ENCODE peak calls at places on chromosomes 16 and 17, in nine cellular contexts. One of them, this sample, is unnamed.

GRCh38 chr17:57579245-57579644 is 165.9 kb downstream of the CCDC182 start:
- DNase-seq in mammary epithelial cell: no peak
- DNase-seq in cardiac muscle cell: no peak
- DNase-seq in fibroblast of lung: no peak
- DNase-seq in left ventricle myocardium inferior: no peak
- DNase-seq in RWPE2: no peak
- DNase-seq in heart left ventricle: no peak
- DNase-seq in HCT116: no peak
- DNase-seq in sigmoid colon: no peak
- DNase-seq in this sample: no peak

GRCh38 chr17:51298508-51299371 is 38.4 kb downstream of the UTP18 start:
- DNase-seq in left ventricle myocardium inferior: no peak
- DNase-seq in cardiac muscle cell: peak; percentile 61
- DNase-seq in RWPE2: no peak
- DNase-seq in mammary epithelial cell: peak; percentile 16
- DNase-seq in fibroblast of lung: peak; percentile 63
- DNase-seq in heart left ventricle: no peak
- DNase-seq in sigmoid colon: no peak
- DNase-seq in HCT116: peak; percentile 51
- DNase-seq in this sample: no peak

GRCh38 chr17:58402047-58402446 is 15.3 kb downstream of the RNF43 start:
- DNase-seq in HCT116: peak; percentile 85
- DNase-seq in fibroblast of lung: no peak
- DNase-seq in heart left ventricle: no peak
- DNase-seq in left ventricle myocardium inferior: no peak
- DNase-seq in cardiac muscle cell: no peak
- DNase-seq in mammary epithelial cell: peak; percentile 72
- DNase-seq in RWPE2: no peak
- DNase-seq in sigmoid colon: no peak
- DNase-seq in this sample: no peak

GRCh38 chr17:1231456-1231855 is 38.8 kb upstream of the BHLHA9 start:
- DNase-seq in cardiac muscle cell: no peak
- DNase-seq in heart left ventricle: peak; percentile 32
- DNase-seq in sigmoid colon: peak; percentile 78
- DNase-seq in mammary epithelial cell: peak; percentile 15
- DNase-seq in RWPE2: no peak
- DNase-seq in HCT116: no peak
- DNase-seq in left ventricle myocardium inferior: peak; percentile 53
- DNase-seq in fibroblast of lung: no peak
- DNase-seq in this sample: peak; percentile 82

GRCh38 chr16:55471448-55472097 is 7.4 kb upstream of the MMP2 start:
- DNase-seq in fibroblast of lung: peak; percentile 85
- DNase-seq in mammary epithelial cell: peak; percentile 77
- DNase-seq in heart left ventricle: no peak
- DNase-seq in sigmoid colon: no peak
- DNase-seq in RWPE2: no peak
- DNase-seq in HCT116: peak; percentile 13
- DNase-seq in cardiac muscle cell: no peak
- DNase-seq in left ventricle myocardium inferior: no peak
- DNase-seq in this sample: no peak

GRCh38 chr17:78676415-78677302 is 99.5 kb upstream of the DNAH17 start:
- DNase-seq in mammary epithelial cell: no peak
- DNase-seq in HCT116: no peak
- DNase-seq in RWPE2: no peak
- DNase-seq in sigmoid colon: no peak
- DNase-seq in cardiac muscle cell: no peak
- DNase-seq in heart left ventricle: no peak
- DNase-seq in fibroblast of lung: no peak
- DNase-seq in left ventricle myocardium inferior: no peak
- DNase-seq in this sample: no peak

GRCh38 chr16:78284957-78285434 is 185.5 kb downstream of the WWOX start:
- DNase-seq in RWPE2: no peak
- DNase-seq in fibroblast of lung: peak; percentile 29
- DNase-seq in left ventricle myocardium inferior: no peak
- DNase-seq in cardiac muscle cell: no peak
- DNase-seq in heart left ventricle: no peak
- DNase-seq in mammary epithelial cell: no peak
- DNase-seq in sigmoid colon: no peak
- DNase-seq in HCT116: no peak
- DNase-seq in this sample: no peak

GRCh38 chr17:28908640-28909098 is 5.8 kb upstream of the DHRS13 start:
- DNase-seq in cardiac muscle cell: no peak
- DNase-seq in mammary epithelial cell: peak; percentile 63
- DNase-seq in RWPE2: no peak
- DNase-seq in fibroblast of lung: peak; percentile 88
- DNase-seq in heart left ventricle: peak; percentile 48
- DNase-seq in HCT116: no peak
- DNase-seq in sigmoid colon: peak; percentile 87
- DNase-seq in left ventricle myocardium inferior: no peak
- DNase-seq in this sample: no peak

GRCh38 chr17:3965123-3965800 is 1.0 kb upstream of the ATP2A3 start:
- DNase-seq in heart left ventricle: peak; percentile 69
- DNase-seq in cardiac muscle cell: peak; percentile 72
- DNase-seq in fibroblast of lung: peak; percentile 36
- DNase-seq in HCT116: peak; percentile 22
- DNase-seq in RWPE2: no peak
- DNase-seq in sigmoid colon: no peak
- DNase-seq in mammary epithelial cell: peak; percentile 21
- DNase-seq in left ventricle myocardium inferior: peak; percentile 59
- DNase-seq in this sample: peak; percentile 84

GRCh38 chr17:8740486-8740885 is 4.2 kb downstream of the CCDC42 start:
- DNase-seq in heart left ventricle: no peak
- DNase-seq in left ventricle myocardium inferior: no peak
- DNase-seq in HCT116: no peak
- DNase-seq in mammary epithelial cell: no peak
- DNase-seq in RWPE2: no peak
- DNase-seq in cardiac muscle cell: peak; percentile 17
- DNase-seq in sigmoid colon: no peak
- DNase-seq in fibroblast of lung: no peak
- DNase-seq in this sample: no peak

GRCh38 chr17:46870116-46870803 is 18.9 kb downstream of the WNT9B start:
- DNase-seq in sigmoid colon: no peak
- DNase-seq in cardiac muscle cell: no peak
- DNase-seq in mammary epithelial cell: no peak
- DNase-seq in HCT116: no peak
- DNase-seq in left ventricle myocardium inferior: no peak
- DNase-seq in fibroblast of lung: no peak
- DNase-seq in heart left ventricle: no peak
- DNase-seq in RWPE2: no peak
- DNase-seq in this sample: no peak

GRCh38 chr17:60079401-60079861 is 710 bp upstream of the HEATR6 start:
- DNase-seq in fibroblast of lung: peak; percentile 62
- DNase-seq in mammary epithelial cell: peak; percentile 46
- DNase-seq in HCT116: no peak
- DNase-seq in heart left ventricle: no peak
- DNase-seq in RWPE2: no peak
- DNase-seq in sigmoid colon: no peak
- DNase-seq in left ventricle myocardium inferior: no peak
- DNase-seq in cardiac muscle cell: peak; percentile 2
- DNase-seq in this sample: no peak

GRCh38 chr17:7114875-7115614 is 423 bp upstream of the ASGR2 start:
- DNase-seq in sigmoid colon: no peak
- DNase-seq in cardiac muscle cell: no peak
- DNase-seq in left ventricle myocardium inferior: no peak
- DNase-seq in RWPE2: no peak
- DNase-seq in HCT116: no peak
- DNase-seq in fibroblast of lung: no peak
- DNase-seq in mammary epithelial cell: no peak
- DNase-seq in heart left ventricle: no peak
- DNase-seq in this sample: no peak

GRCh38 chr16:21301895-21302291 is 23.8 kb upstream of the CRYM start:
- DNase-seq in HCT116: no peak
- DNase-seq in mammary epithelial cell: no peak
- DNase-seq in fibroblast of lung: peak; percentile 28
- DNase-seq in cardiac muscle cell: no peak
- DNase-seq in RWPE2: no peak
- DNase-seq in left ventricle myocardium inferior: no peak
- DNase-seq in sigmoid colon: no peak
- DNase-seq in heart left ventricle: no peak
- DNase-seq in this sample: no peak

GRCh38 chr17:80904036-80904435 is 87.6 kb upstream of the CHMP6 start:
- DNase-seq in mammary epithelial cell: no peak
- DNase-seq in sigmoid colon: no peak
- DNase-seq in left ventricle myocardium inferior: no peak
- DNase-seq in HCT116: no peak
- DNase-seq in RWPE2: no peak
- DNase-seq in cardiac muscle cell: no peak
- DNase-seq in fibroblast of lung: no peak
- DNase-seq in heart left ventricle: no peak
- DNase-seq in this sample: no peak

GRCh38 chr17:5065227-5065744 is 13.0 kb upstream of the ZFP3 start:
- DNase-seq in heart left ventricle: no peak
- DNase-seq in left ventricle myocardium inferior: no peak
- DNase-seq in mammary epithelial cell: no peak
- DNase-seq in fibroblast of lung: no peak
- DNase-seq in RWPE2: no peak
- DNase-seq in sigmoid colon: no peak
- DNase-seq in cardiac muscle cell: no peak
- DNase-seq in HCT116: no peak
- DNase-seq in this sample: no peak

GRCh38 chr16:51637744-51638100 is 486.7 kb upstream of the SALL1 start:
- DNase-seq in sigmoid colon: no peak
- DNase-seq in mammary epithelial cell: peak; percentile 2
- DNase-seq in HCT116: no peak
- DNase-seq in cardiac muscle cell: no peak
- DNase-seq in heart left ventricle: no peak
- DNase-seq in RWPE2: no peak
- DNase-seq in left ventricle myocardium inferior: no peak
- DNase-seq in fibroblast of lung: no peak
- DNase-seq in this sample: no peak

GRCh38 chr17:46061435-46061834 is 62.4 kb downstream of the STH start:
- DNase-seq in left ventricle myocardium inferior: no peak
- DNase-seq in fibroblast of lung: peak; percentile 31
- DNase-seq in RWPE2: no peak
- DNase-seq in sigmoid colon: no peak
- DNase-seq in heart left ventricle: no peak
- DNase-seq in mammary epithelial cell: peak; percentile 17
- DNase-seq in HCT116: peak; percentile 23
- DNase-seq in cardiac muscle cell: no peak
- DNase-seq in this sample: no peak

GRCh38 chr16:999677-1000076 is 18.1 kb downstream of the SOX8 start:
- DNase-seq in mammary epithelial cell: no peak
- DNase-seq in RWPE2: no peak
- DNase-seq in HCT116: no peak
- DNase-seq in fibroblast of lung: no peak
- DNase-seq in sigmoid colon: no peak
- DNase-seq in cardiac muscle cell: no peak
- DNase-seq in left ventricle myocardium inferior: no peak
- DNase-seq in heart left ventricle: no peak
- DNase-seq in this sample: no peak
- H3K4me1 ChIP-seq in mammary epithelial cell: peaks cover 19% of the 10 kb centered on the region
- H3K4me1 ChIP-seq in RWPE2: peaks cover 9% of the 10 kb centered on the region
- H3K4me1 ChIP-seq in HCT116: peaks cover 46% of the 10 kb centered on the region
- H3K4me1 ChIP-seq in fibroblast of lung: no peaks in the 10 kb centered on the region
- H3K4me1 ChIP-seq in sigmoid colon: peaks cover 8% of the 10 kb centered on the region
- H3K4me1 ChIP-seq in cardiac muscle cell: no peaks in the 10 kb centered on the region
- H3K4me1 ChIP-seq in left ventricle myocardium inferior: peaks cover 9% of the 10 kb centered on the region
- H3K4me1 ChIP-seq in heart left ventricle: peaks cover 6% of the 10 kb centered on the region
- H3K4me1 ChIP-seq in this sample: no peaks in the 10 kb centered on the region

GRCh38 chr16:86120982-86121242 is 221.9 kb downstream of the IRF8 start:
- DNase-seq in heart left ventricle: no peak
- DNase-seq in RWPE2: no peak
- DNase-seq in sigmoid colon: peak; percentile 40
- DNase-seq in cardiac muscle cell: no peak
- DNase-seq in HCT116: no peak
- DNase-seq in left ventricle myocardium inferior: no peak
- DNase-seq in mammary epithelial cell: no peak
- DNase-seq in fibroblast of lung: no peak
- DNase-seq in this sample: no peak

GRCh38 chr16:86120201-86120981 is 221.4 kb downstream of the IRF8 start:
- DNase-seq in left ventricle myocardium inferior: no peak
- DNase-seq in mammary epithelial cell: no peak
- DNase-seq in HCT116: no peak
- DNase-seq in cardiac muscle cell: no peak
- DNase-seq in fibroblast of lung: no peak
- DNase-seq in RWPE2: peak; percentile 11
- DNase-seq in heart left ventricle: no peak
- DNase-seq in sigmoid colon: peak; percentile 11
- DNase-seq in this sample: no peak

GRCh38 chr16:86126891-86127290 is 227.9 kb downstream of the IRF8 start:
- DNase-seq in left ventricle myocardium inferior: no peak
- DNase-seq in sigmoid colon: peak; percentile 13
- DNase-seq in cardiac muscle cell: no peak
- DNase-seq in RWPE2: no peak
- DNase-seq in mammary epithelial cell: no peak
- DNase-seq in heart left ventricle: no peak
- DNase-seq in HCT116: no peak
- DNase-seq in fibroblast of lung: no peak
- DNase-seq in this sample: no peak

GRCh38 chr16:86121611-86122010 is 222.6 kb downstream of the IRF8 start:
- DNase-seq in RWPE2: no peak
- DNase-seq in cardiac muscle cell: no peak
- DNase-seq in HCT116: no peak
- DNase-seq in sigmoid colon: no peak
- DNase-seq in mammary epithelial cell: no peak
- DNase-seq in fibroblast of lung: no peak
- DNase-seq in left ventricle myocardium inferior: no peak
- DNase-seq in heart left ventricle: no peak
- DNase-seq in this sample: no peak

GRCh38 chr16:86122681-86123342 is 223.8 kb downstream of the IRF8 start:
- DNase-seq in cardiac muscle cell: no peak
- DNase-seq in fibroblast of lung: no peak
- DNase-seq in mammary epithelial cell: no peak
- DNase-seq in left ventricle myocardium inferior: no peak
- DNase-seq in HCT116: no peak
- DNase-seq in RWPE2: no peak
- DNase-seq in sigmoid colon: peak; percentile 58
- DNase-seq in heart left ventricle: no peak
- DNase-seq in this sample: no peak
- H3K27me3 ChIP-seq in cardiac muscle cell: peaks cover 5% of the 10 kb centered on the region
- H3K27me3 ChIP-seq in fibroblast of lung: no peaks in the 10 kb centered on the region
- H3K27me3 ChIP-seq in mammary epithelial cell: peaks cover 3% of the 10 kb centered on the region
- H3K27me3 ChIP-seq in left ventricle myocardium inferior: peaks cover 93% of the 10 kb centered on the region
- H3K27me3 ChIP-seq in HCT116: peaks cover 56% of the 10 kb centered on the region
- H3K27me3 ChIP-seq in RWPE2: peaks cover 80% of the 10 kb centered on the region
- H3K27me3 ChIP-seq in sigmoid colon: no peaks in the 10 kb centered on the region
- H3K27me3 ChIP-seq in heart left ventricle: no peaks in the 10 kb centered on the region
- H3K27me3 ChIP-seq in this sample: no peaks in the 10 kb centered on the region

GRCh38 chr16:85523602-85524364 is 89.3 kb upstream of the GSE1 start:
- DNase-seq in cardiac muscle cell: peak; percentile 86
- DNase-seq in RWPE2: no peak
- DNase-seq in left ventricle myocardium inferior: peak; percentile 58
- DNase-seq in heart left ventricle: peak; percentile 59
- DNase-seq in sigmoid colon: peak; percentile 79
- DNase-seq in HCT116: no peak
- DNase-seq in mammary epithelial cell: no peak
- DNase-seq in fibroblast of lung: peak; percentile 59
- DNase-seq in this sample: peak; percentile 85
- H3K4me1 ChIP-seq in cardiac muscle cell: peaks cover 50% of the 10 kb centered on the region
- H3K4me1 ChIP-seq in RWPE2: peaks cover 43% of the 10 kb centered on the region
- H3K4me1 ChIP-seq in left ventricle myocardium inferior: peaks cover 35% of the 10 kb centered on the region
- H3K4me1 ChIP-seq in heart left ventricle: peaks cover 30% of the 10 kb centered on the region
- H3K4me1 ChIP-seq in sigmoid colon: peaks cover 31% of the 10 kb centered on the region
- H3K4me1 ChIP-seq in HCT116: peaks cover 48% of the 10 kb centered on the region
- H3K4me1 ChIP-seq in mammary epithelial cell: peaks cover 39% of the 10 kb centered on the region
- H3K4me1 ChIP-seq in fibroblast of lung: peaks cover 12% of the 10 kb centered on the region
- H3K4me1 ChIP-seq in this sample: peaks cover 15% of the 10 kb centered on the region

DNA sequence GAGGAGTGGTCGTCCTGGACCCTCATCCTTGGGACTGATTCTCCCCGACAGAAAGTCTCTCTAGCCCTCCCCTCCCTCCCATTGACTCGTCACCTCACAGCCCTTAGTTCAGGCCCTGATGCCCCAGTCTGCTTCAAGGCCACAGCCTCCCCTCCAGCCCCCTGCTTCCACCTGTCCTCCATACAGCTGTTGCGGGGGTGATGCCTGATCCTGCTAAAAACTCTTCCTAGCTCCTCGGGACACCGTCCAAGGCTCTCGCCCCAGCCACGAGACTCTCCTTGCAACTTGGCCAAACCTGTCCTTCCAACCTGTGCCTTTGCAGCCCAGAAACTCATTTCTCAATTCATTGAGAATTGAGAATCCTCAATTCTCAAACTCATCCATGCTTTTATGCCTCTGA is 6.8 kb downstream of the STAC2 start:
- DNase-seq in left ventricle myocardium inferior: no peak
- DNase-seq in HCT116: no peak
- DNase-seq in fibroblast of lung: no peak
- DNase-seq in sigmoid colon: no peak
- DNase-seq in mammary epithelial cell: no peak
- DNase-seq in cardiac muscle cell: no peak
- DNase-seq in heart left ventricle: no peak
- DNase-seq in RWPE2: no peak
- DNase-seq in this sample: no peak
- H3K27me3 ChIP-seq in left ventricle myocardium inferior: peaks cover 29% of the 10 kb centered on the region
- H3K27me3 ChIP-seq in HCT116: no peaks in the 10 kb centered on the region
- H3K27me3 ChIP-seq in fibroblast of lung: peaks cover 34% of the 10 kb centered on the region
- H3K27me3 ChIP-seq in sigmoid colon: peaks cover 5% of the 10 kb centered on the region
- H3K27me3 ChIP-seq in mammary epithelial cell: peaks cover 4% of the 10 kb centered on the region
- H3K27me3 ChIP-seq in cardiac muscle cell: peaks cover 53% of the 10 kb centered on the region
- H3K27me3 ChIP-seq in heart left ventricle: no peaks in the 10 kb centered on the region
- H3K27me3 ChIP-seq in RWPE2: no peaks in the 10 kb centered on the region
- H3K27me3 ChIP-seq in this sample: no peaks in the 10 kb centered on the region

This sample was measured in right cardiac atrium.